ENCODE peak calls at places on chromosomes 13 and 19, in six cellular contexts. One of them, this sample, is unnamed. For H3K36me3, the result is how much of the 10 kb centered on the place peaks cover.

GRCh38 chr19:45940515-45940805 is 25.9 kb upstream of the NANOS2 start:
- DNase-seq in tibial artery: no peak
- DNase-seq in BJ: no peak
- DNase-seq in cardiac muscle cell: no peak
- DNase-seq in mesendoderm: no peak
- DNase-seq in left lung: no peak
- DNase-seq in this sample: no peak

GRCh38 chr13:41935501-41935900 is 25.4 kb downstream of the VWA8 start:
- DNase-seq in cardiac muscle cell: no peak
- DNase-seq in BJ: no peak
- DNase-seq in left lung: no peak
- DNase-seq in mesendoderm: no peak
- DNase-seq in tibial artery: no peak
- DNase-seq in this sample: no peak

GRCh38 chr13:73607489-73608156 is 526.6 kb downstream of the KLF12 start:
- DNase-seq in BJ: no peak
- DNase-seq in tibial artery: no peak
- DNase-seq in mesendoderm: no peak
- DNase-seq in cardiac muscle cell: no peak
- DNase-seq in left lung: no peak
- DNase-seq in this sample: no peak

GRCh38 chr19:4009990-4010807 is 2.7 kb downstream of the PIAS4 start:
- DNase-seq in cardiac muscle cell: no peak
- DNase-seq in tibial artery: no peak
- DNase-seq in left lung: no peak
- DNase-seq in mesendoderm: no peak
- DNase-seq in BJ: no peak
- DNase-seq in this sample: no peak

GRCh38 chr19:38055040-38055439 is 148.0 kb downstream of the SIPA1L3 start:
- DNase-seq in left lung: no peak
- DNase-seq in BJ: no peak
- DNase-seq in cardiac muscle cell: no peak
- DNase-seq in tibial artery: no peak
- DNase-seq in mesendoderm: peak
- DNase-seq in this sample: no peak

GRCh38 chr19:41795031-41795461 is 1.3 kb upstream of the CEACAM3 start:
- DNase-seq in cardiac muscle cell: peak
- DNase-seq in mesendoderm: peak
- DNase-seq in left lung: no peak
- DNase-seq in BJ: no peak
- DNase-seq in tibial artery: peak
- DNase-seq in this sample: no peak

GRCh38 chr13:47178090-47178950 is 281.5 kb upstream of the HTR2A start:
- DNase-seq in left lung: no peak
- DNase-seq in mesendoderm: peak
- DNase-seq in tibial artery: no peak
- DNase-seq in cardiac muscle cell: no peak
- DNase-seq in BJ: no peak
- DNase-seq in this sample: no peak

GRCh38 chr19:1961545-1961878 is 20.5 kb downstream of the CSNK1G2 start:
- DNase-seq in left lung: no peak
- DNase-seq in cardiac muscle cell: no peak
- DNase-seq in tibial artery: no peak
- DNase-seq in BJ: no peak
- DNase-seq in mesendoderm: no peak
- DNase-seq in this sample: peak

GRCh38 chr19:38252935-38253691 is 3.1 kb downstream of the PPP1R14A start:
- DNase-seq in cardiac muscle cell: peak
- DNase-seq in mesendoderm: no peak
- DNase-seq in tibial artery: peak
- DNase-seq in left lung: no peak
- DNase-seq in BJ: no peak
- DNase-seq in this sample: no peak

GRCh38 chr13:105497597-105497996 is 1037.9 kb downstream of the EFNB2 start:
- DNase-seq in cardiac muscle cell: peak
- DNase-seq in left lung: no peak
- DNase-seq in BJ: no peak
- DNase-seq in mesendoderm: no peak
- DNase-seq in tibial artery: no peak
- DNase-seq in this sample: no peak

GRCh38 chr13:51781246-51782022 is 22.5 kb downstream of the DHRS12 start:
- DNase-seq in left lung: no peak
- DNase-seq in BJ: no peak
- DNase-seq in cardiac muscle cell: peak
- DNase-seq in mesendoderm: peak
- DNase-seq in tibial artery: no peak
- DNase-seq in this sample: no peak

GRCh38 chr19:8451885-8452284 is 7.1 kb downstream of the HNRNPM start:
- DNase-seq in cardiac muscle cell: no peak
- DNase-seq in BJ: no peak
- DNase-seq in tibial artery: no peak
- DNase-seq in left lung: no peak
- DNase-seq in mesendoderm: peak
- DNase-seq in this sample: peak

GRCh38 chr19:36215276-36216171 is 618 bp downstream of the ZNF146 start:
- DNase-seq in mesendoderm: peak
- DNase-seq in BJ: no peak
- DNase-seq in cardiac muscle cell: peak
- DNase-seq in tibial artery: no peak
- DNase-seq in left lung: no peak
- DNase-seq in this sample: no peak

GRCh38 chr13:27194895-27195764 is 23.5 kb upstream of the USP12 start:
- DNase-seq in BJ: peak
- DNase-seq in mesendoderm: peak
- DNase-seq in left lung: no peak
- DNase-seq in tibial artery: no peak
- DNase-seq in cardiac muscle cell: no peak
- DNase-seq in this sample: peak

GRCh38 chr13:20489185-20489820 is 36.4 kb downstream of the CRYL1 start:
- DNase-seq in BJ: no peak
- DNase-seq in tibial artery: peak
- DNase-seq in mesendoderm: peak
- DNase-seq in left lung: no peak
- DNase-seq in cardiac muscle cell: no peak
- DNase-seq in this sample: no peak

GRCh38 chr13:79581870-79582315 is 100.9 kb downstream of the NDFIP2 start:
- DNase-seq in left lung: no peak
- DNase-seq in BJ: no peak
- DNase-seq in mesendoderm: peak
- DNase-seq in tibial artery: no peak
- DNase-seq in cardiac muscle cell: no peak
- DNase-seq in this sample: no peak

GRCh38 chr19:10120538-10121198 is 969 bp upstream of the EIF3G start:
- DNase-seq in left lung: no peak
- DNase-seq in cardiac muscle cell: no peak
- DNase-seq in mesendoderm: no peak
- DNase-seq in BJ: peak
- DNase-seq in tibial artery: peak
- DNase-seq in this sample: no peak

GRCh38 chr13:37905736-37906135 is 36.2 kb upstream of the TRPC4 start:
- DNase-seq in mesendoderm: no peak
- DNase-seq in left lung: no peak
- DNase-seq in BJ: no peak
- DNase-seq in cardiac muscle cell: no peak
- DNase-seq in tibial artery: no peak
- DNase-seq in this sample: no peak

GRCh38 chr13:114064516-114065140 is 67.8 kb downstream of the RASA3 start:
- DNase-seq in cardiac muscle cell: no peak
- DNase-seq in tibial artery: no peak
- DNase-seq in mesendoderm: no peak
- DNase-seq in BJ: no peak
- DNase-seq in left lung: no peak
- DNase-seq in this sample: no peak

GRCh38 chr13:93244141-93244917 is 17.7 kb downstream of the GPC6 start:
- DNase-seq in tibial artery: no peak
- DNase-seq in cardiac muscle cell: peak
- DNase-seq in left lung: no peak
- DNase-seq in BJ: no peak
- DNase-seq in mesendoderm: no peak
- DNase-seq in this sample: no peak

GRCh38 chr13:36130542-36131214 is 504 bp downstream of the DCLK1 start:
- DNase-seq in cardiac muscle cell: peak
- DNase-seq in tibial artery: peak
- DNase-seq in left lung: peak
- DNase-seq in mesendoderm: peak
- DNase-seq in BJ: no peak
- DNase-seq in this sample: no peak

GRCh38 chr13:112451512-112452379 is 75.6 kb downstream of the SPACA7 start:
- DNase-seq in left lung: no peak
- DNase-seq in BJ: no peak
- DNase-seq in cardiac muscle cell: no peak
- DNase-seq in mesendoderm: no peak
- DNase-seq in tibial artery: no peak
- DNase-seq in this sample: no peak

GRCh38 chr13:32880636-32881035 is 135.6 kb upstream of the KL start:
- DNase-seq in left lung: no peak
- DNase-seq in tibial artery: no peak
- DNase-seq in cardiac muscle cell: no peak
- DNase-seq in BJ: no peak
- DNase-seq in mesendoderm: no peak
- DNase-seq in this sample: no peak

GRCh38 chr13:99067160-99067985 is 89.5 kb upstream of the DOCK9 start:
- DNase-seq in BJ: peak
- DNase-seq in tibial artery: no peak
- DNase-seq in mesendoderm: peak
- DNase-seq in left lung: no peak
- DNase-seq in cardiac muscle cell: no peak
- DNase-seq in this sample: peak

GRCh38 chr19:46303702-46304397 is 7.0 kb downstream of the HIF3A start:
- DNase-seq in mesendoderm: peak
- DNase-seq in left lung: peak
- DNase-seq in tibial artery: peak
- DNase-seq in cardiac muscle cell: peak
- DNase-seq in BJ: no peak
- DNase-seq in this sample: no peak

GRCh38 chr19:58054792-58055482 is 4.1 kb upstream of the ZNF135 start:
- DNase-seq in tibial artery: no peak
- DNase-seq in BJ: no peak
- DNase-seq in mesendoderm: peak
- DNase-seq in left lung: no peak
- DNase-seq in cardiac muscle cell: peak
- DNase-seq in this sample: no peak
- H3K4me3 ChIP-seq in tibial artery: peak
- H3K4me3 ChIP-seq in BJ: peak
- H3K4me3 ChIP-seq in mesendoderm: no peak
- H3K4me3 ChIP-seq in left lung: peak
- H3K4me3 ChIP-seq in cardiac muscle cell: no peak
- H3K4me3 ChIP-seq in this sample: peak

DNA sequence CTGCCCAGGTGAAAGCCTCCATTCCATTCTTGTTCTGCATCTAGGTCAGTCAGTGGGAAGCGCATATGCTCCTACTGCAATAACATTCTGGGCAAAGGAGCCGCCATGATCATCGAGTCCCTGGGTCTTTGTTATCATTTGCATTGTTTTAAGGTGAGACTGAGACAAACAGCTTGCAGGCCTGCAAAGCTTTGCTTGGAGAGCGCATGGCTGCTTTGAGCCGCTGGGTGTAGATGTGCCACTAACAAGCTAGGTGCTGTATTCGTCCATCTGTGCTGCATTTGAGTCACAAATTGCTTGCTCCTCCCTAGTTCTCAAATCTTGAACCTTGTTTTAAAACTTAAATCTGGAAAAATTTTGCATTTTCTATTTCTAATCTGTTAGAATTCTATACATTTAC is 219.1 kb downstream of the LMO7 start:
- DNase-seq in left lung: no peak
- DNase-seq in cardiac muscle cell: no peak
- DNase-seq in tibial artery: no peak
- DNase-seq in BJ: no peak
- DNase-seq in mesendoderm: peak
- DNase-seq in this sample: no peak
- H3K36me3 ChIP-seq in left lung: half or more
- H3K36me3 ChIP-seq in cardiac muscle cell: half or more
- H3K36me3 ChIP-seq in tibial artery: under half
- H3K36me3 ChIP-seq in BJ: under half
- H3K36me3 ChIP-seq in mesendoderm: under half
- H3K36me3 ChIP-seq in this sample: under half

GRCh38 chr19:17778621-17779280 is 16.2 kb upstream of the B3GNT3 start:
- DNase-seq in tibial artery: no peak
- DNase-seq in cardiac muscle cell: peak
- DNase-seq in left lung: no peak
- DNase-seq in mesendoderm: peak
- DNase-seq in BJ: no peak
- DNase-seq in this sample: no peak

GRCh38 chr19:17775991-17776803 is 18.7 kb upstream of the B3GNT3 start:
- DNase-seq in BJ: no peak
- DNase-seq in mesendoderm: no peak
- DNase-seq in left lung: no peak
- DNase-seq in tibial artery: no peak
- DNase-seq in cardiac muscle cell: no peak
- DNase-seq in this sample: no peak

GRCh38 chr19:17779281-17779930 is 15.5 kb upstream of the B3GNT3 start:
- DNase-seq in tibial artery: peak
- DNase-seq in cardiac muscle cell: no peak
- DNase-seq in left lung: peak
- DNase-seq in BJ: no peak
- DNase-seq in mesendoderm: peak
- DNase-seq in this sample: no peak

GRCh38 chr19:17775245-17775927 is 19.6 kb upstream of the B3GNT3 start:
- DNase-seq in BJ: no peak
- DNase-seq in cardiac muscle cell: peak
- DNase-seq in left lung: no peak
- DNase-seq in tibial artery: peak
- DNase-seq in mesendoderm: peak
- DNase-seq in this sample: no peak

GRCh38 chr19:17777840-17778620 is 16.9 kb upstream of the B3GNT3 start:
- DNase-seq in BJ: no peak
- DNase-seq in cardiac muscle cell: peak
- DNase-seq in mesendoderm: peak
- DNase-seq in tibial artery: peak
- DNase-seq in left lung: peak
- DNase-seq in this sample: no peak
- H3K4me3 ChIP-seq in BJ: peak
- H3K4me3 ChIP-seq in cardiac muscle cell: peak
- H3K4me3 ChIP-seq in mesendoderm: peak
- H3K4me3 ChIP-seq in tibial artery: peak
- H3K4me3 ChIP-seq in left lung: no peak
- H3K4me3 ChIP-seq in this sample: peak

GRCh38 chr19:40055049-40055448 is 982 bp downstream of the ZNF780B start:
- DNase-seq in cardiac muscle cell: no peak
- DNase-seq in mesendoderm: no peak
- DNase-seq in BJ: no peak
- DNase-seq in left lung: no peak
- DNase-seq in tibial artery: no peak
- DNase-seq in this sample: no peak

GRCh38 chr19:40054632-40055031 is 1.4 kb downstream of the ZNF780B start:
- DNase-seq in cardiac muscle cell: no peak
- DNase-seq in mesendoderm: no peak
- DNase-seq in BJ: no peak
- DNase-seq in left lung: no peak
- DNase-seq in tibial artery: no peak
- DNase-seq in this sample: no peak

GRCh38 chr19:40055832-40056504 is at the start of gene ZNF780B:
- DNase-seq in mesendoderm: peak
- DNase-seq in tibial artery: peak
- DNase-seq in cardiac muscle cell: peak
- DNase-seq in left lung: peak
- DNase-seq in BJ: peak
- DNase-seq in this sample: peak

GRCh38 chr19:40056505-40056904 is 474 bp upstream of the ZNF780B start:
- DNase-seq in mesendoderm: peak
- DNase-seq in cardiac muscle cell: peak
- DNase-seq in BJ: no peak
- DNase-seq in tibial artery: no peak
- DNase-seq in left lung: no peak
- DNase-seq in this sample: no peak

GRCh38 chr19:40053491-40053890 is 2.5 kb downstream of the ZNF780B start:
- DNase-seq in cardiac muscle cell: no peak
- DNase-seq in left lung: no peak
- DNase-seq in BJ: no peak
- DNase-seq in mesendoderm: no peak
- DNase-seq in tibial artery: no peak
- DNase-seq in this sample: no peak
- H3K36me3 ChIP-seq in cardiac muscle cell: under half
- H3K36me3 ChIP-seq in left lung: under half
- H3K36me3 ChIP-seq in BJ: under half
- H3K36me3 ChIP-seq in mesendoderm: under half
- H3K36me3 ChIP-seq in tibial artery: under half
- H3K36me3 ChIP-seq in this sample: under half